ENCODE peak calls at places on chromosome 3, in ten cellular contexts. M, W, K, C, R, E, L, Z, G and N are unnamed samples.

GRCh38 chr3:152399374-152399773 is 130.6 kb downstream of the MBNL1 start:
- DNase-seq in C (no peak), E (no peak), K (peak; percentile 57), L (peak; percentile 47), M (no peak), W (no peak), R (no peak), G (no peak), Z (no peak), N (no peak)

GRCh38 chr3:177835917-177836316 is 638.6 kb upstream of the TBL1XR1 start:
- DNase-seq in K (peak; percentile 97), L (peak; percentile 63), C (no peak), W (no peak), G (no peak), E (no peak), M (no peak), Z (no peak), R (no peak), N (no peak)

GRCh38 chr3:195011231-195011834 is 259.6 kb downstream of the XXYLT1 start:
- DNase-seq in M (no peak), C (no peak), R (no peak), G (no peak), E (no peak), Z (no peak), L (no peak), W (no peak), K (no peak), N (no peak)

GRCh38 chr3:535566-536416 is 339.2 kb downstream of the CHL1 start:
- DNase-seq in E (peak; percentile 56), W (peak; percentile 9), L (no peak), M (no peak), C (peak; percentile 45), K (peak; percentile 2), G (no peak), R (no peak), Z (peak; percentile 21), N (no peak)

GRCh38 chr3:23202203-23202920 is 765 bp upstream of the UBE2E2 start:
- DNase-seq in G (no peak), C (no peak), M (peak; percentile 53), E (no peak), W (no peak), L (no peak), K (peak; percentile 13), Z (peak; percentile 41), R (no peak), N (peak; percentile 46)

GRCh38 chr3:4736284-4736861 is 242.9 kb upstream of the BHLHE40 start:
- DNase-seq in R (no peak), L (peak; percentile 42), C (no peak), M (no peak), G (no peak), Z (no peak), K (no peak), E (peak; percentile 82), W (no peak), N (peak; percentile 85)

GRCh38 chr3:128322030-128323022 is 144.4 kb downstream of the DNAJB8 start:
- DNase-seq in M (peak; percentile 44), C (peak; percentile 60), R (no peak), G (peak; percentile 27), E (peak; percentile 68), Z (peak; percentile 53), K (peak; percentile 45), L (peak; percentile 27), W (no peak), N (peak; percentile 26)

GRCh38 chr3:33848624-33849347 is 50.4 kb downstream of the PDCD6IP start:
- DNase-seq in K (no peak), M (no peak), Z (no peak), R (no peak), G (no peak), W (no peak), L (no peak), C (no peak), E (no peak), N (no peak)

GRCh38 chr3:189276481-189277190 is 104.9 kb downstream of the TPRG1 start:
- DNase-seq in L (peak; percentile 94), M (no peak), W (no peak), R (peak; percentile 52), E (no peak), C (no peak), G (no peak), Z (no peak), K (peak; percentile 64), N (peak; percentile 94)

GRCh38 chr3:10917176-10917575 is 75.4 kb upstream of the SLC6A1 start:
- DNase-seq in M (no peak), Z (no peak), W (no peak), R (no peak), G (no peak), E (no peak), L (peak; percentile 71), C (peak; percentile 8), K (no peak), N (no peak)